ENCODE peak calls at places on chromosomes 2 and 18, in six cellular contexts. L is mammary epithelial cell; Z is dorsolateral prefrontal cortex; G is MM.1S; B is pancreas; N is CD8-positive, alpha-beta T cell. M is an unnamed sample.

GRCh38 chr18:75926811-75927210 is 499.3 kb upstream of the SMIM21 start:
- DNase-seq in L (peak), Z (no peak), G (no peak), B (no peak), N (no peak), M (no peak)

GRCh38 chr2:88844960-88845359 is 153.5 kb downstream of the RPIA start:
- DNase-seq in L (no peak), Z (no peak), G (no peak), B (no peak), N (no peak), M (no peak)

GRCh38 chr18:69250305-69251151 is 150.2 kb upstream of the DOK6 start:
- DNase-seq in L (no peak), Z (no peak), G (peak), B (no peak), N (no peak), M (no peak)

GRCh38 chr2:132564065-132564464 is 105.9 kb downstream of the LYPD1 start:
- DNase-seq in L (no peak), Z (no peak), G (no peak), B (no peak), N (no peak), M (no peak)

GRCh38 chr2:26570083-26570430 is 71.1 kb downstream of the CIB4 start:
- DNase-seq in L (no peak), Z (no peak), G (no peak), B (no peak), N (no peak), M (no peak)

GRCh38 chr2:216362730-216363129 is 9.6 kb downstream of the MARCHF4 start:
- DNase-seq in L (peak), Z (no peak), G (no peak), B (no peak), N (no peak), M (no peak)

GRCh38 chr18:9333441-9334350 is 877 bp upstream of the TWSG1 start:
- DNase-seq in L (no peak), Z (no peak), G (no peak), B (peak), N (no peak), M (peak)

GRCh38 chr2:100056478-100056877 is 85.9 kb downstream of the AFF3 start:
- DNase-seq in L (no peak), Z (no peak), G (no peak), B (no peak), N (no peak), M (no peak)

GRCh38 chr2:109437325-109438090 is 176.3 kb downstream of the SEPTIN10 start:
- DNase-seq in L (no peak), Z (no peak), G (no peak), B (no peak), N (no peak), M (no peak)

GRCh38 chr18:3500016-3500415 is 50.0 kb downstream of the TGIF1 start:
- DNase-seq in L (no peak), Z (no peak), G (no peak), B (no peak), N (no peak), M (no peak)

DNA sequence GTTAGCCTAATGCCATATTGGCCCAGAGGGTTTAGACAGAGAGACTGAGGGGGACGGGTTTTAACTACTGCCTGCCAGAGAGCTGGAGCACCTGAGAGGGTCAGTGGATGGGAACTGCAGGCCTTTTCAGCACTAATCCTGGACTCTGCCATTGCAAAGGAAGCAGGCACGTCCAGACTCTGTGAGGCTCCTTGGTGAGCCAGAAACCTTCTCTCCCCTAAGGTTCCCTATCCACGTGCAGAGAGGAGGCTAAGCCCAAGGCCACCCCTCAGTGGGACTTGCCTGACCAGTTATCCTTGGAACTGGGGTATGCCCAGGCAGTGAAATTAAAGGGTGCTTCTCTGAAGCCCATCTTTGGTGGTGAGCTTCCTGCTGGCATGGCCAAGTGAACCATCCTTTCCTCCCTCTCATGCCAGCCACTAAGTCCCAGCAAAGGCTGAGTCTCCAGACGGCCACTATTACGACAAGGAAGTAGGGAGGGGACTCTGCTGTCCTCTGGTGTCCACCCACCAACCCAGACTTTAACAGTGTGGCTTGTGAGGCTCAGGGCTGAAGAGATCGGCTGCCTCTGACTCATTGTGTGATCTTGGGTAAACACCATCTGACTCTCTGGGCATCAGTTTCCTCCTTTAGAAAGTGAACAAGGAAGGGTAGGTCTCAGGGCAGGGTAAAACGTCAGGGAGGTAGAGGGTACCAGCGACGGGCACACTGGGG is 3.9 kb upstream of the MLPH start:
- DNase-seq in L (peak), Z (no peak), G (no peak), B (no peak), N (no peak), M (peak)
- TF ChIP-seq CTCF in L (no peak), Z (no peak), G (no peak), B (no peak), N (no peak), M (no peak)

GRCh38 chr2:106272202-106272807 is 78.2 kb upstream of the UXS1 start:
- DNase-seq in L (peak), Z (no peak), G (no peak), B (no peak), N (no peak), M (no peak)

GRCh38 chr2:106270471-106270891 is 76.4 kb upstream of the UXS1 start:
- DNase-seq in L (no peak), Z (no peak), G (no peak), B (no peak), N (no peak), M (no peak)

GRCh38 chr2:106264203-106264602 is 70.1 kb upstream of the UXS1 start:
- DNase-seq in L (no peak), Z (no peak), G (no peak), B (no peak), N (no peak), M (no peak)

GRCh38 chr2:106267997-106268396 is 73.9 kb upstream of the UXS1 start:
- DNase-seq in L (no peak), Z (no peak), G (no peak), B (no peak), N (no peak), M (no peak)

GRCh38 chr2:106269591-106270291 is 75.6 kb upstream of the UXS1 start:
- DNase-seq in L (no peak), Z (no peak), G (peak), B (peak), N (no peak), M (peak)
- H3K4me3 ChIP-seq in L (no peak), Z (peak), G (peak), B (peak), N (peak), M (peak)

GRCh38 chr2:62102402-62102920 is 93.5 kb upstream of the B3GNT2 start:
- DNase-seq in L (no peak), Z (no peak), G (no peak), B (no peak), N (no peak), M (no peak)

GRCh38 chr2:62099050-62099449 is 96.9 kb upstream of the B3GNT2 start:
- DNase-seq in L (no peak), Z (no peak), G (no peak), B (no peak), N (no peak), M (no peak)

GRCh38 chr2:62099523-62100175 is 96.3 kb upstream of the B3GNT2 start:
- DNase-seq in L (no peak), Z (no peak), G (no peak), B (no peak), N (no peak), M (no peak)

GRCh38 chr2:62101886-62102285 is 94.0 kb upstream of the B3GNT2 start:
- DNase-seq in L (no peak), Z (no peak), G (no peak), B (no peak), N (no peak), M (no peak)
- H3K27ac ChIP-seq in L (no peak), Z (no peak), G (no peak), B (no peak), N (no peak), M (no peak)

GRCh38 chr2:12557688-12558087 is 159.0 kb upstream of the TRIB2 start:
- DNase-seq in L (no peak), Z (no peak), G (no peak), B (no peak), N (no peak), M (no peak)

GRCh38 chr2:12552092-12552491 is 164.6 kb upstream of the TRIB2 start:
- DNase-seq in L (no peak), Z (no peak), G (no peak), B (no peak), N (no peak), M (no peak)

GRCh38 chr2:12554235-12555011 is 162.3 kb upstream of the TRIB2 start:
- DNase-seq in L (no peak), Z (no peak), G (no peak), B (no peak), N (no peak), M (no peak)

GRCh38 chr2:12556762-12557161 is 160.0 kb upstream of the TRIB2 start:
- DNase-seq in L (peak), Z (no peak), G (no peak), B (no peak), N (no peak), M (no peak)

DNA sequence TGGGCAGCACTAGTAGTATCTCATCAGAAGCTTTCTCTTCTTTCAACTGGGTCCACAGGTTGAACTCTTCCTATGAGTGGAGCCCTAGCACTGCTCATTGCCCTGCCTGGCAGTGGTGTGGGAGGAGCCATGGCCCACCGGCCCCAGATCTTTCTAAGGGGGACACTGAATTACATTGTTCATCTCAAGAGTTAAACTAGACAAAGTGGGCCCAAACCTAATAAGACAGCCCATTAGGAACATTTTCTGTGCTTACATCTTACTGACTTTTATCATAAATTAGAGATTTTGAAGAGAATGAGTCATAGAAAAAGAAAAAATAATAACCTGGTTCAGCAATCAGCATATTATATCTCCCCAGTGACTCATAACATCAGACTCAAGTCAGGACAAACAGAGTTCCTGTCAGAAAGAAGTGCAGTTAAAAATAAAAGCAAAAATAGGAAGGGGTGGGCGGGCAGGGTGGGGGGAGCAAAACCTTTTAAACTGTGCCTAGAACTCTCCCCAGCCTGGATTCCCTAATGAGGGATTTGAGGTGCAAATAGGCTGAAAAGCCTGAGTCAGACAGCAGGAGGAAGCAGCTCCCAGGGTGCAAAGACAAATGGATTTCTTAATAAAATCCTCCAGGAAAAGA is 161.6 kb upstream of the TRIB2 start:
- DNase-seq in L (peak), Z (no peak), G (no peak), B (no peak), N (no peak), M (no peak)
- TF ChIP-seq CTCF in L (no peak), Z (no peak), G (no peak), B (no peak), N (no peak), M (no peak)

DNA sequence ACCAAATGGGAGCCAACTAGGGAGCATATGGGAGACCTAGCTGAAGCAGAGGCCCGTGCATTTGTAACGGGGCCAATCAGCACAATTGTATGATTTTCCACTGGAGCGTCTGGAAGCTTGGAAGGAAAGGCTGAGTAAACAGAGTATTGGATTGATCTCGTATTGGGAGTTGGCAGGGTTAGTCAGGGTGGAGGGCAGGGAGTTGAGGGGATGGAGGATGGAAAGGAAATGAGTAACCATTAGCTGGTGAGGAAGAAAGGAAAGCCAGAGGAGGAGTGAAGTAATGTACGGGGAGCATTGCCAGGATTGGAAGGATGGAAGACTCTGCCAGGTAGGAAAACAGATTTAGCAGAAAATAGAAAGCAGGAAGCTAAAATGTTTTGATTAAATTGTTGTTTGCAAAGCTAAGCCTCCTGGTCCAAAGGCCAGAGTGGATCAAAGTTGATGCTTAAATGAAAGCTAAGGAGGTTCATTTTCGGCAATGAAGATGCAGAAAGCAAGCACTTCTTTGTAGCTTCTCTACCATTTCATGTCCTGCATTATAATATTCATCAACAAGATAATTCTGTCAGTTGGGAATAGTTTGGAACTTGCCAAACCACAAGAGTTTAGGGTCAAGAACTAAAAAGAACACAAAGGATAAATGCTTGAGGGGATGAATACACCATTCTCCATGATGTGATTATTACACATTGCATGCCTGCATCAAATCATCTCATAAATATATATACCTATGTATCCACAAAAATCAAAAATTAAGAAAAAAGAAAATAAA is 75.6 kb upstream of the TTN start:
- DNase-seq in L (peak), Z (no peak), G (no peak), B (no peak), N (no peak), M (no peak)
- H3K4me3 ChIP-seq in L (no peak), Z (no peak), G (no peak), B (no peak), N (no peak), M (no peak)

M was measured in psoas muscle.